ENCODE peak calls at places on chromosomes 11 and 22, in four cellular contexts. P, R, Z and K are unnamed samples.

GRCh38 chr11:850777-851762 is 8.4 kb downstream of the TSPAN4 start:
- DNase-seq in P (no peak), R (peak), Z (no peak), K (no peak)

GRCh38 chr11:19200410-19201201 is 1.2 kb downstream of the CSRP3 start:
- DNase-seq in P (no peak), R (no peak), Z (no peak), K (no peak)

GRCh38 chr22:21865041-21865440 is 2.4 kb downstream of the MAPK1 start:
- DNase-seq in P (no peak), R (no peak), Z (no peak), K (no peak)

GRCh38 chr11:119148855-119149370 is at the start of gene ABCG4:
- DNase-seq in P (peak), R (peak), Z (no peak), K (peak)

GRCh38 chr11:129063118-129063517 is 120.4 kb upstream of the TP53AIP1 start:
- DNase-seq in P (no peak), R (no peak), Z (no peak), K (no peak)

GRCh38 chr22:41263704-41264103 is 22.3 kb downstream of the RANGAP1 start:
- DNase-seq in P (no peak), R (no peak), Z (no peak), K (no peak)

GRCh38 chr11:64253481-64253880 is 2.2 kb downstream of the PLCB3 start:
- DNase-seq in P (no peak), R (no peak), Z (no peak), K (no peak)

GRCh38 chr11:70662691-70663098 is 264.4 kb downstream of the CTTN start:
- DNase-seq in P (no peak), R (peak), Z (no peak), K (no peak)

GRCh38 chr22:30628491-30628890 is 7.1 kb upstream of the SLC35E4 start:
- DNase-seq in P (no peak), R (no peak), Z (no peak), K (no peak)

GRCh38 chr11:102869354-102869753 is 5.4 kb downstream of the MMP12 start:
- DNase-seq in P (no peak), R (no peak), Z (no peak), K (no peak)

GRCh38 chr22:49858827-49859226 is 5.2 kb downstream of the ZBED4 start:
- DNase-seq in P (no peak), R (no peak), Z (no peak), K (no peak)

GRCh38 chr11:67507242-67507890 is 596 bp downstream of the CDK2AP2 start:
- DNase-seq in P (no peak), R (no peak), Z (no peak), K (no peak)

GRCh38 chr11:72842126-72842525 is 27.9 kb downstream of the ATG16L2 start:
- DNase-seq in P (no peak), R (no peak), Z (no peak), K (no peak)

GRCh38 chr22:20037419-20037818 is 16.5 kb downstream of the TANGO2 start:
- DNase-seq in P (no peak), R (no peak), Z (no peak), K (no peak)

GRCh38 chr11:21641839-21642238 is 551.0 kb upstream of the ANO5 start:
- DNase-seq in P (no peak), R (no peak), Z (no peak), K (no peak)

GRCh38 chr11:18726040-18726439 is at the start of gene IGSF22:
- DNase-seq in P (no peak), R (no peak), Z (no peak), K (no peak)

GRCh38 chr11:2885017-2885675 is 429 bp downstream of the CDKN1C start:
- DNase-seq in P (no peak), R (peak), Z (no peak), K (no peak)